ENCODE peak calls at places on chromosomes 2 and 18, in five cellular contexts. M, D, A, L and N are unnamed samples.

GRCh38 chr2:181581534-181581933 is 75.4 kb downstream of the CERKL start:
- DNase-seq in M (no peak), A (no peak), D (no peak), L (no peak), N (peak; percentile 14)

GRCh38 chr2:54787760-54788366 is 64.4 kb downstream of the EML6 start:
- DNase-seq in L (no peak), D (no peak), A (no peak), M (no peak), N (peak; percentile 17)

GRCh38 chr2:9820020-9820973 is 23.0 kb upstream of the TAF1B start:
- DNase-seq in D (no peak), L (peak; percentile 77), M (no peak), A (no peak), N (no peak)

GRCh38 chr2:197251163-197251562 is 59.4 kb downstream of the ANKRD44 start:
- DNase-seq in L (no peak), M (no peak), D (no peak), A (no peak), N (no peak)

GRCh38 chr2:140658766-140659165 is 1472.0 kb downstream of the LRP1B start:
- DNase-seq in L (no peak), M (no peak), D (no peak), A (no peak), N (no peak)

GRCh38 chr18:10476430-10476829 is 22.0 kb downstream of the APCDD1 start:
- DNase-seq in L (peak; percentile 56), A (no peak), M (no peak), D (no peak), N (no peak)

GRCh38 chr2:70371753-70372152 is 69.9 kb upstream of the FAM136A start:
- DNase-seq in M (no peak), D (no peak), A (no peak), L (peak; percentile 62), N (no peak)

GRCh38 chr2:95296036-95296435 is 1.1 kb upstream of the KCNIP3 start:
- DNase-seq in M (no peak), A (no peak), D (no peak), L (no peak), N (no peak)

GRCh38 chr18:57586243-57587049 is at the start of gene FECH:
- DNase-seq in A (peak; percentile 92), M (peak; percentile 70), D (peak; percentile 74), L (peak; percentile 76), N (peak; percentile 81)

GRCh38 chr2:226031962-226032441 is 632.5 kb downstream of the NYAP2 start:
- DNase-seq in D (no peak), A (no peak), M (no peak), L (no peak), N (no peak)

GRCh38 chr2:128016620-128017019 is 11.2 kb downstream of the SAP130 start:
- DNase-seq in D (no peak), A (no peak), L (no peak), M (no peak), N (no peak)

GRCh38 chr18:38170845-38171244 is 605.2 kb upstream of the CELF4 start:
- DNase-seq in A (no peak), M (no peak), L (no peak), D (no peak), N (no peak)

GRCh38 chr18:79481041-79481790 is 85.5 kb downstream of the NFATC1 start:
- DNase-seq in A (no peak), L (no peak), D (no peak), M (no peak), N (no peak)

GRCh38 chr18:76465630-76466409 is 29.2 kb downstream of the ZNF516 start:
- DNase-seq in M (no peak), A (no peak), L (no peak), D (no peak), N (no peak)

GRCh38 chr2:113124181-113124961 is 3.0 kb upstream of the IL1RN start:
- DNase-seq in M (no peak), A (no peak), D (peak; percentile 61), L (peak; percentile 28), N (peak; percentile 63)

GRCh38 chr18:43797347-43797746 is 520.1 kb upstream of the SYT4 start:
- DNase-seq in D (no peak), A (no peak), M (no peak), L (no peak), N (no peak)

GRCh38 chr2:187297806-187298205 is 150.2 kb downstream of the CALCRL start:
- DNase-seq in D (no peak), A (no peak), L (no peak), M (no peak), N (no peak)

GRCh38 chr18:74249181-74249968 is 42.4 kb downstream of the CYB5A start:
- DNase-seq in A (no peak), D (no peak), L (peak; percentile 99), M (no peak), N (no peak)

GRCh38 chr2:109528811-109529501 is 84.8 kb downstream of the SEPTIN10 start:
- DNase-seq in A (no peak), L (no peak), M (no peak), D (no peak), N (no peak)

GRCh38 chr2:17605691-17606090 is 65.2 kb downstream of the VSNL1 start:
- DNase-seq in M (no peak), A (no peak), L (no peak), D (no peak), N (no peak)

GRCh38 chr2:127081826-127082633 is 24.9 kb downstream of the BIN1 start:
- DNase-seq in L (no peak), A (no peak), M (peak; percentile 81), D (no peak), N (peak; percentile 86)

GRCh38 chr18:63982361-63982760 is 12.5 kb downstream of the SERPINB8 start:
- DNase-seq in A (no peak), D (no peak), M (no peak), L (peak; percentile 33), N (no peak)

GRCh38 chr2:96247896-96248295 is 17.9 kb downstream of the TMEM127 start:
- DNase-seq in A (no peak), L (no peak), D (no peak), M (no peak), N (no peak)

GRCh38 chr2:43519711-43520221 is 76.1 kb downstream of the THADA start:
- DNase-seq in D (no peak), L (peak; percentile 90), M (no peak), A (no peak), N (peak; percentile 9)

GRCh38 chr2:207974214-207974600 is 51.1 kb downstream of the PLEKHM3 start:
- DNase-seq in M (no peak), L (peak; percentile 79), A (no peak), D (no peak), N (no peak)

GRCh38 chr2:57843158-57843557 is 203.4 kb upstream of the VRK2 start:
- DNase-seq in D (no peak), A (no peak), M (no peak), L (no peak), N (no peak)

GRCh38 chr2:168140892-168141291 is 106.5 kb downstream of the STK39 start:
- DNase-seq in A (no peak), M (no peak), L (no peak), D (no peak), N (no peak)

GRCh38 chr18:57710226-57710625 is 88.6 kb upstream of the NARS1 start:
- DNase-seq in D (no peak), L (no peak), M (no peak), A (no peak), N (no peak)

GRCh38 chr18:48840491-48840877 is 110.3 kb downstream of the SMAD7 start:
- DNase-seq in M (no peak), A (peak; percentile 16), L (no peak), D (no peak), N (no peak)

GRCh38 chr2:32425719-32426141 is 68.9 kb downstream of the BIRC6 start:
- DNase-seq in M (no peak), D (no peak), A (no peak), L (peak; percentile 33), N (no peak)

GRCh38 chr18:21897811-21898210 is 157.2 kb downstream of the MIB1 start:
- DNase-seq in L (peak; percentile 46), D (peak; percentile 52), M (no peak), A (peak; percentile 32), N (peak; percentile 59)

GRCh38 chr2:171317492-171318125 is 116.2 kb downstream of the METTL8 start:
- DNase-seq in M (no peak), L (no peak), A (no peak), D (no peak), N (peak; percentile 84)

GRCh38 chr2:144517825-144518699 is 1.9 kb downstream of the ZEB2 start:
- DNase-seq in A (no peak), M (no peak), L (no peak), D (no peak), N (no peak)

GRCh38 chr2:26460613-26461031 is 17.3 kb downstream of the OTOF start:
- DNase-seq in M (no peak), L (no peak), D (no peak), A (no peak), N (no peak)

GRCh38 chr2:13230221-13230620 is 513.5 kb downstream of the TRIB2 start:
- DNase-seq in A (no peak), L (no peak), D (no peak), M (no peak), N (no peak)

GRCh38 chr2:33810046-33810835 is 211.1 kb upstream of the FAM98A start:
- DNase-seq in M (no peak), A (no peak), L (no peak), D (no peak), N (no peak)

GRCh38 chr2:68620762-68621161 is 22.6 kb upstream of the PROKR1 start:
- DNase-seq in M (no peak), L (peak; percentile 37), D (no peak), A (no peak), N (no peak)